ENCODE peak calls at places on chromosomes 13 and 19, in four cellular contexts. A, I, S and K are unnamed samples.

GRCh38 chr13:98483636-98484288 is 93.1 kb downstream of the STK24 start:
- DNase-seq in A (no peak), I (no peak), S (peak; percentile 50), K (peak; percentile 45)

GRCh38 chr13:98327326-98328314 is 150.6 kb upstream of the RNF113B start:
- DNase-seq in A (no peak), I (no peak), S (peak; percentile 78), K (no peak)

GRCh38 chr13:113209880-113210421 is 538 bp downstream of the CUL4A start:
- DNase-seq in A (no peak), I (no peak), S (peak; percentile 55), K (peak; percentile 58)

GRCh38 chr13:111123221-111123620 is 8.1 kb downstream of the ARHGEF7 start:
- DNase-seq in A (no peak), I (no peak), S (no peak), K (no peak)

GRCh38 chr13:23289917-23290357 is 109.2 kb downstream of the SGCG start:
- DNase-seq in A (no peak), I (no peak), S (peak; percentile 47), K (no peak)

GRCh38 chr13:72141845-72142470 is 275.0 kb upstream of the DACH1 start:
- DNase-seq in A (no peak), I (no peak), S (no peak), K (peak; percentile 91)

GRCh38 chr19:33270769-33271168 is 31.6 kb downstream of the CEBPA start:
- DNase-seq in A (no peak), I (no peak), S (no peak), K (no peak)

GRCh38 chr13:66128201-66128600 is 1101.9 kb downstream of the PCDH9 start:
- DNase-seq in A (no peak), I (no peak), S (no peak), K (no peak)

GRCh38 chr19:35156673-35157014 is 2.1 kb downstream of the FXYD5 start:
- DNase-seq in A (no peak), I (no peak), S (no peak), K (no peak)

DNA sequence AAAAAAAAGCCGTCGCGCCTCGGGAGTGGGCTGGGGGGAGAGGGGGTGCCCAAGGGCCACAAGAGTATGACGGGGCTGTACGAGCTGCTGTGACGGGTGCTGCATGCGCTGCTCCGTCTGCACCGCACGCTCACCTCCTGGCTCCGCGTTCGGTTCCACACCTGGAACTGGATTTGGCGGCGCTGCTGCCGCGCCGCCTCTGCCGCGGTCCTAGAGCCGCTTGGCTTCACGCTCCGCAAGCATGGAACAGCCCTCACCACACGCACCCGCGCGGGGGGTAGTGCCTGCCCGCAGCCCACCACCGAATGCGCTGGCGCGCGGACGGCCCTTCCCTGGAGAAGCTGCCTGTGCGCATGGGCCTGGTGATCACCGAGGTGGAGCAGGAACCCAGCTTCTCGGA is 18.8 kb downstream of the C1QTNF9 start:
- DNase-seq in A (no peak), I (no peak), S (no peak), K (no peak)
- H2AFZ ChIP-seq in A (no peak overlapping the region), I (no peak overlapping the region), S (peak overlapping the region; percentile 75), K (peak overlapping the region; percentile 51)

DNA sequence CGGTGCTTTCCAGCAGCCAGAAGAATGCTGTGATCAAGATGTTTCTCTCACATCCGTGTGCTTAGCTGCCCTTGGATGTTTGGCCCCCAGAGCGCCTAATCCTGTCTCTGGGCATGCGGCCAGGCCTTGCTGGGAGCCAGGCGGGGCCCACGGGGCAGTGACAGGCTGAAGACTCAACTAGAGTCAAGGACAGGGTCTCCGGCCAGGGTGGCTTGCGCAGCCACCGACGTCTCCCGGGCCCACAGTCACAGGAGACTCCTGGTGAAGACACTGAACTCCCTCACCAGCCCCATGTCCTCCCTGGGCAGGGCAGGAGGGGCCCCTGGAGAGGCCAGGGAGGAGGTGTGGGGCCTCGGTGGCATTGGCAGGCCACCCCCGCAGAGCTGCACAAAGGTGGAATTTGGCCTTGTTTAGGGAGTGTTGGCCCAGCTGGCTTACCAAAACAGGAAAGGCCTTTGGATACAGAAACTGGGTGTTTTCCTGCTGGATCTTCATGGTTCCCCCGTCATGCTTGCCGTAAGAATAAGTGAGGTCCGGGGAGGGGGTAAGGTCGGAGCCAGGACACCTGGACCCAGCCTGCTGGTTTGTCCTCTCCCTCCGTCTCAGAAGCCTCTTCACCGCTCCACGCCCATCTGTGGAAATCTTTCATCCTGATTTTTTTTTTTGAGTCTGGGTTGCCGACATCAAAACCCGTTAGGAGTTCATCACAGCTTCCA is 10.0 kb upstream of the NDUFS7 start:
- DNase-seq in A (no peak), I (no peak), S (peak; percentile 66), K (no peak)
- TF ChIP-seq FOS in A (no peak), I (no peak), S (no peak), K (no peak)

GRCh38 chr13:27403727-27404385 is 20.6 kb upstream of the GTF3A start:
- DNase-seq in A (no peak), I (no peak), S (no peak), K (no peak)

GRCh38 chr13:27408074-27408473 is 16.3 kb upstream of the GTF3A start:
- DNase-seq in A (no peak), I (no peak), S (no peak), K (no peak)

GRCh38 chr13:27404680-27405079 is 19.7 kb upstream of the GTF3A start:
- DNase-seq in A (no peak), I (no peak), S (no peak), K (no peak)

GRCh38 chr13:27405521-27406134 is 18.8 kb upstream of the GTF3A start:
- DNase-seq in A (peak; percentile 17), I (no peak), S (no peak), K (no peak)

DNA sequence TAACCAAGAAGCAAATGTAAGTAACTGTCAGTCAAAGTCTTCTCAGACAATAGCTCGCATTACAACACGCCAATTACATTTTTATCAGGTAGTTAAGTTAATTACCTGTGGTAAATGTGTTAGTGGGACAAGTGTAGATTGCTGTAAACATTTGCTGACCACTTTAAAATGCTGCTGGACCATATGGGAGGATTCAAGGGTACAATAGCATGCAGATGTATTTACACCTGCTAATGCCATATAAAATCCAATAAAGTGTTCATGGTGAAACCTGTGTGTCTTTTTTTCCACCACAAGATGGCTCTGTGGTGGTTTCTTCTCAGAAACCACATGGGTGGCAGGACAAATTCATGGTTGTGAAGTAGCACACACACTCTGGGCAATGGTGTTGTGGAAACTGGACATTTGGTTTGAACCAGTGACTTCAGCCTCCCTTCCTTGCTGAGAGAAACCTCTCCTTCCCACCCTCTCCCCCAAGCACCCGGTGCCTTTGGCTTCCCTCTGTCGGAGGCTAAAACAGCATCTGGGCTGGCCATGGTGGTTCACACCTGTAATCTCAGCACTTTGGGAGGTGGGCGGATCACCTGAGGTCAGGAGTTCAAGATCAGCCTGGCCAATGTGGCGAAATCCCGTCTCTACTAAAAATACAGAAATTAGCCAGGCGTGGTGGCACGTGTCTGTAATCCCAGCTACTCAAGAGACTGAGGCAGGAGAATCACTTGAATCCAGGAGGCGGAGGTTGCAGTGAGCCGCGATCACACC is 18.1 kb upstream of the GTF3A start:
- DNase-seq in A (peak; percentile 17), I (no peak), S (peak; percentile 49), K (peak; percentile 47)
- TF ChIP-seq CTCF in A (peak; percentile 45), I (peak; percentile 46), S (peak; percentile 58), K (peak; percentile 42)

GRCh38 chr19:7506385-7507328 is 9.2 kb upstream of the ZNF358 start:
- DNase-seq in A (peak; percentile 82), I (no peak), S (peak; percentile 48), K (peak; percentile 63)

GRCh38 chr19:7505288-7505681 is 10.6 kb upstream of the ZNF358 start:
- DNase-seq in A (no peak), I (no peak), S (no peak), K (no peak)

GRCh38 chr19:7507884-7508283 is 8.0 kb upstream of the ZNF358 start:
- DNase-seq in A (peak; percentile 91), I (no peak), S (peak; percentile 80), K (peak; percentile 80)

GRCh38 chr19:7504684-7505083 is 11.2 kb upstream of the ZNF358 start:
- DNase-seq in A (no peak), I (no peak), S (no peak), K (no peak)

DNA sequence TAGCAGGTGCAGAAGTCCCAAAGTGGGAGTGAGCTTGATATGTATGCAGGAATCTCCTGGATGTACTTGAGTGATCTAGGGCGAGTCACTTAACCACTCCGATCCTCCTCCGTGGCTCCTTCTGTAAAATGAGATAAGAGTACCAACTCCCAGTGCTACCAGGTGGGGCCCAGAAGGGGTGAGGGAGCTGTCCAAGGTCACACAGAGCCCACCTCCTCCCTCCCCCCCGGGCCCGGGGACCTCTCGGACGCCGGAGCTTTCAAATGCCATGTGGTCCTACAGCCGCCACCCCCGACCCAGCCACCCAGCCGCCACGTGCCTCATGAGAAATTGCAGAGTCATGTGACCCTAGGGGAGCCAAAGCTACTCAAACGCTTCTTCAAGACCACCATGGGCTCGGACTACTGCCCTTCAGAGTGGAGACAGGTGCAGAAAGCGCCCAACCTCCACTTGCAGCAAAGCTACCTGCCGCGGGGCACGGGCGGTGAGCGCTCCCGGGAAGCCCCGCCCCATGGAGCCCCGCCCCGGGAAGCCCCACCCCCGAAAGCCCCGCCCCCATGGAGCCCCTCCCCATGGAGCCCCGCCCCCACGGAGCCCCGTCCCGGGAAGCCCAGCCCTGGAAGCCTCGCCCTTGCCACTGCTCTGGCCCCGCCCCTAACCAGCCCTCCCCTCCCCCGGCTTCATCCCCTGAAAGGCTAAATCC is 10.1 kb upstream of the ZNF358 start:
- DNase-seq in A (peak; percentile 94), I (no peak), S (no peak), K (no peak)
- H2AFZ ChIP-seq in A (peak overlapping the region; percentile 97), I (no peak overlapping the region), S (peak overlapping the region; percentile 78), K (peak overlapping the region; percentile 80)

GRCh38 chr13:109779876-109780516 is 6.4 kb downstream of the IRS2 start:
- DNase-seq in A (no peak), I (no peak), S (no peak), K (no peak)
- TF ChIP-seq FOS in A (no peak), I (no peak), S (no peak), K (no peak)

DNA sequence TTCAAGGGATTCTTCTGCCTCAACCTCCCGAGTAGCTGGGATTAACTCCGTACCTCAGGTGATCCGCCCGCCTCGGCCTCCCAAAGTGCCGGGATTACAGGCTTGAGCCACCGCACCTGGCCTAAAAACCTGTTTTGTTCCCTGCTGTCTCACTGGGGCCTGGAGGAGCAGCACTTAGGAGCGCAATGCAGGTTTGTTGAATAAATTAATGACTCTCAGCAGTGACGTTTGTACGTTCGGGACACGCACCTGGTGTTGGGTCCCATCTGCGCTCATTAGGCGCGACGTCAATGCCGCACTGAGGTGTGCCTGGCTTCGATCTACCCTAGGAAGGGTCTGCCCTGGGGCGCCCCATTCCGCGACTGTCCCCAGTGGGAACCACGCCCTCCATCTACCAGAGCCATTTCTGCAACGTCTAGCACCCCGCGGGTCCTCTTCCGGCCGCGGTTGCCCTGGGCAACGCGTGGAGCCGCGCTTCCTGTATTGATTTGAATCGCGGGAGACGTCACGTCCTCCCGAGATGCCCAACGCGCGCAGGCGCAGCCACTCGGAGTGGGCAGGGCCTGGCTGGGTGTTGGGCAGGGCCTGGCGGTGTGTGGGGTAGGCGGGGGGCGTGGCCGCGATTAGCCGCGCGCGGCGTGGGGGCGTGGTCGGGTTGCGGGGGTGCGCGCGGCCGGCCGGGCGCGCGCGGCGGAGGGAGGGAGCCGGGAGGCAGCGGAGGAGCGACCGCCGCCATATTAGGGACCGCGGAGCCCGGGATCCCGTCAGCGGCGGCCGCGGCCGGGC is at the start of gene FZR1:
- DNase-seq in A (peak; percentile 98), I (peak; percentile 94), S (peak; percentile 98), K (peak; percentile 98)
- TF ChIP-seq CTCF in A (peak; percentile 16), I (no peak), S (no peak), K (no peak)